ENCODE peak calls at places on chromosomes 7 and 10, in eight cellular contexts. W is suprapubic skin, L is astrocyte of the spinal cord, S is body of pancreas, C is HFF-Myc, P is heart right ventricle, R is cardiac muscle cell, N is AG04450. U is an unnamed sample.

GRCh38 chr7:70530191-70530590 is 601.8 kb upstream of the GALNT17 start:
- DNase-seq in W (no peak), L (no peak), S (no peak), C (no peak), P (no peak), R (peak), N (no peak), U (no peak)

GRCh38 chr7:57216340-57216739 is 84.1 kb upstream of the ZNF479 start:
- DNase-seq in W (no peak), L (no peak), S (no peak), C (no peak), P (no peak), R (no peak), N (no peak), U (no peak)

GRCh38 chr10:130621231-130621775 is 485.1 kb downstream of the GLRX3 start:
- DNase-seq in W (no peak), L (no peak), S (no peak), C (no peak), P (no peak), R (no peak), N (no peak), U (no peak)

GRCh38 chr7:6306471-6306870 is 34.0 kb upstream of the CYTH3 start:
- DNase-seq in W (no peak), L (peak), S (no peak), C (peak), P (no peak), R (peak), N (no peak), U (no peak)

GRCh38 chr10:12825255-12825654 is 176.3 kb downstream of the CCDC3 start:
- DNase-seq in W (no peak), L (no peak), S (no peak), C (no peak), P (no peak), R (peak), N (peak), U (peak)

GRCh38 chr7:105707381-105707780 is 126.1 kb upstream of the EFCAB10 start:
- DNase-seq in W (no peak), L (no peak), S (no peak), C (no peak), P (no peak), R (peak), N (no peak), U (no peak)

GRCh38 chr10:57785068-57785467 is 482.6 kb downstream of the IPMK start:
- DNase-seq in W (no peak), L (no peak), S (no peak), C (no peak), P (no peak), R (no peak), N (no peak), U (no peak)

GRCh38 chr7:63925626-63926460 is 72.8 kb upstream of the ZNF722 start:
- DNase-seq in W (no peak), L (no peak), S (peak), C (no peak), P (peak), R (peak), N (no peak), U (no peak)

GRCh38 chr10:77090381-77091356 is 546.9 kb downstream of the KCNMA1 start:
- DNase-seq in W (no peak), L (no peak), S (no peak), C (no peak), P (no peak), R (no peak), N (no peak), U (no peak)

GRCh38 chr7:45657890-45658715 is 83.9 kb downstream of the ADCY1 start:
- DNase-seq in W (no peak), L (no peak), S (no peak), C (no peak), P (no peak), R (no peak), N (no peak), U (no peak)

GRCh38 chr7:76426246-76426645 is 1.5 kb downstream of the ZP3 start:
- DNase-seq in W (no peak), L (no peak), S (no peak), C (no peak), P (no peak), R (no peak), N (no peak), U (no peak)

GRCh38 chr7:76428868-76429805 is 4.4 kb downstream of the ZP3 start:
- DNase-seq in W (peak), L (peak), S (peak), C (peak), P (no peak), R (peak), N (no peak), U (no peak)

GRCh38 chr7:76425156-76425555 is 406 bp downstream of the ZP3 start:
- DNase-seq in W (no peak), L (no peak), S (no peak), C (no peak), P (no peak), R (no peak), N (no peak), U (no peak)

GRCh38 chr7:76428149-76428823 is 3.5 kb downstream of the ZP3 start:
- DNase-seq in W (no peak), L (no peak), S (no peak), C (no peak), P (no peak), R (no peak), N (no peak), U (no peak)

DNA sequence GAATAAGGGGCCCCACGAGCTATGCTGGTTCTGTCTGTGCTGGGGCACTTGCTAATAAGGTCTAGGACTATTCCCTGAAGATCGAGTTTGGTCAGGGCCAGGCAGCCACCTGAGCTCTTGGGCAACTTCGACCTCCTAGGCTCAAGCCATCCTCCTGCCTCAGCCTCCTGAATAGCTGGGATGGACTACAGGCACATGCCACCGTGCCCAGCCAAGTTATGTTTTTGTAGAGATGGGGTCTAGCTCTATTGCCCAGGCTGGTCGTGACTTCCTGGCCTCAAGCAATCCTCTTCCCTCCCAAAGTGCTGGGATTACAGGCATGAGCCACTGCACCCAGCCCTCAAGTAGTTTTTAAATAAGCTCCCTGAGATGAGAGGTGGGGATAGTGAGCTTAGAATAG is 2.9 kb downstream of the ZP3 start:
- DNase-seq in W (peak), L (no peak), S (no peak), C (no peak), P (no peak), R (no peak), N (no peak), U (no peak)
- H3K4me3 ChIP-seq in W (no peak), L (no peak), S (no peak), C (no peak), P (no peak), R (no peak), N (no peak), U (no peak)

DNA sequence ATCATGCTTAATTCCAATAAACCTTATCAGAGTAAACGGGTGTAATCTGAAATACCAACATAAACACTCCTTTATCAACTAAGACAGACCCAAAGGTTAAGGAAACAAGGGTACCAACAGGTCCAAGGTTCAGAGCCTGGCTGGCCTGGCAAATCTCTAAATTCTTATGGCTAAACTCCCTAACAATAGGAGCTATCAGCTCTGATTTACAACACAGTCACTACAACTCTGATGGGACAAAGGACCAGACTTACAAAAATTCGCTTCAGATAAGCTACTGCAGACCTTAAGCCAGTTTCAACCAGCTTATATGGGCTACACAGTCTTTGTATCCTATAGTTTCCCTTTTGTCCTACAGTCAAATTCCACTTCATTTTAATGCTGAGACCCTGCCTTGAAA is 381.9 kb downstream of the ZWINT start:
- DNase-seq in W (no peak), L (no peak), S (no peak), C (no peak), P (no peak), R (no peak), N (no peak), U (no peak)
- TF ChIP-seq CTCF in W (no peak), L (no peak), S (no peak), C (no peak), P (no peak), R (no peak), N (no peak), U (no peak)

GRCh38 chr7:47582748-47583740 is 1.1 kb upstream of the TNS3 start:
- DNase-seq in W (no peak), L (peak), S (no peak), C (no peak), P (no peak), R (no peak), N (no peak), U (no peak)
- H3K4me3 ChIP-seq in W (peak), L (no peak), S (no peak), C (peak), P (no peak), R (no peak), N (no peak), U (no peak)

GRCh38 chr10:84606428-84606827 is 278.0 kb downstream of the CCSER2 start:
- DNase-seq in W (no peak), L (no peak), S (no peak), C (no peak), P (no peak), R (no peak), N (no peak), U (no peak)
- TF ChIP-seq CTCF in W (no peak), L (no peak), S (no peak), C (no peak), P (no peak), R (no peak), N (no peak), U (no peak)

GRCh38 chr7:50156746-50157145 is 63.7 kb upstream of the ZPBP start:
- DNase-seq in W (no peak), L (no peak), S (no peak), C (no peak), P (no peak), R (no peak), N (no peak), U (no peak)

GRCh38 chr7:50153141-50153540 is 60.1 kb upstream of the ZPBP start:
- DNase-seq in W (no peak), L (no peak), S (no peak), C (no peak), P (no peak), R (no peak), N (no peak), U (no peak)

GRCh38 chr7:50159154-50159553 is 66.1 kb upstream of the ZPBP start:
- DNase-seq in W (no peak), L (no peak), S (no peak), C (no peak), P (no peak), R (no peak), N (no peak), U (no peak)

GRCh38 chr7:50155755-50156154 is 62.7 kb upstream of the ZPBP start:
- DNase-seq in W (no peak), L (no peak), S (no peak), C (no peak), P (no peak), R (no peak), N (no peak), U (no peak)

DNA sequence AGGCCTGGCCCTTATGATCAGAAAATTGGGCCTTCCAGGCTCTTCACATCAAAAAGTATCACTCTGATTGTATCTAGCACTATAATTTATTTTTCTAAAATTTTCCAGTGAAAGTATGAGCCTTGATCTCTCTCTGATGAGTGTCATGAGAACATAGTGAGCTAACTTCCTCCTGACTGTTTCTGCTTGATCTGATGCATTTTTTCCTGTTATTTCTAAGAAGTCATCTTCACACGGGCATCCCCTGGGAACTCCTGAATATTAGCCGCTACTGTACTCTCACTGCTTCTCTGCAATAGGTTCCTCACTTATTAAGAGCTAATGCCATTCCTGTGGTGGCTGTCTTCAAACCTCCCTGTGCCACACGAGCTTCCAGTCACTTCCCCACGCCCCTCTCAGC is 63.1 kb upstream of the ZPBP start:
- DNase-seq in W (no peak), L (no peak), S (no peak), C (no peak), P (no peak), R (no peak), N (no peak), U (no peak)
- H3K4me3 ChIP-seq in W (no peak), L (no peak), S (no peak), C (no peak), P (no peak), R (no peak), N (no peak), U (no peak)

GRCh38 chr10:83817797-83818196 is 321.5 kb upstream of the GHITM start:
- DNase-seq in W (no peak), L (no peak), S (no peak), C (no peak), P (no peak), R (no peak), N (no peak), U (no peak)
- TF ChIP-seq CTCF in W (no peak), L (no peak), S (no peak), C (no peak), P (no peak), R (no peak), N (no peak), U (no peak)

U was measured in AG04449.